ENCODE peak calls at places on chromosomes 13 and 19, in six cellular contexts. One of them, this sample, is unnamed.
A peak's percentile ranks its signal among the peaks of the same experiment; 100 is the strongest.

GRCh38 chr13:20609145-20609544 is 42.2 kb downstream of the IFT88 start:
- DNase-seq in heart right ventricle: no peak
- DNase-seq in retinal pigment epithelial cell: no peak
- DNase-seq in AG10803: peak; percentile 59
- DNase-seq in dorsolateral prefrontal cortex: no peak
- DNase-seq in right lobe of liver: no peak
- DNase-seq in this sample: no peak

GRCh38 chr19:23145617-23146415 is 29.0 kb downstream of the ZNF730 start:
- DNase-seq in dorsolateral prefrontal cortex: no peak
- DNase-seq in AG10803: no peak
- DNase-seq in retinal pigment epithelial cell: no peak
- DNase-seq in heart right ventricle: no peak
- DNase-seq in right lobe of liver: no peak
- DNase-seq in this sample: no peak

GRCh38 chr13:112143753-112144615 is 77.0 kb downstream of the SOX1 start:
- DNase-seq in right lobe of liver: no peak
- DNase-seq in retinal pigment epithelial cell: no peak
- DNase-seq in heart right ventricle: no peak
- DNase-seq in AG10803: no peak
- DNase-seq in dorsolateral prefrontal cortex: no peak
- DNase-seq in this sample: peak; percentile 5

GRCh38 chr13:101876951-101877350 is 424.5 kb downstream of the ITGBL1 start:
- DNase-seq in right lobe of liver: no peak
- DNase-seq in AG10803: no peak
- DNase-seq in retinal pigment epithelial cell: no peak
- DNase-seq in heart right ventricle: no peak
- DNase-seq in dorsolateral prefrontal cortex: no peak
- DNase-seq in this sample: no peak

GRCh38 chr13:48184260-48184659 is 48.7 kb upstream of the ITM2B start:
- DNase-seq in right lobe of liver: no peak
- DNase-seq in retinal pigment epithelial cell: no peak
- DNase-seq in AG10803: no peak
- DNase-seq in dorsolateral prefrontal cortex: peak; percentile 56
- DNase-seq in heart right ventricle: no peak
- DNase-seq in this sample: no peak

GRCh38 chr13:43077906-43078305 is 54.5 kb downstream of the DNAJC15 start:
- DNase-seq in right lobe of liver: no peak
- DNase-seq in retinal pigment epithelial cell: no peak
- DNase-seq in dorsolateral prefrontal cortex: no peak
- DNase-seq in AG10803: peak; percentile 40
- DNase-seq in heart right ventricle: no peak
- DNase-seq in this sample: no peak

GRCh38 chr13:70183041-70183440 is 74.8 kb upstream of the KLHL1 start:
- DNase-seq in heart right ventricle: no peak
- DNase-seq in dorsolateral prefrontal cortex: no peak
- DNase-seq in right lobe of liver: no peak
- DNase-seq in AG10803: no peak
- DNase-seq in retinal pigment epithelial cell: peak; percentile 53
- DNase-seq in this sample: peak; percentile 39

GRCh38 chr13:77372275-77372674 is 45.4 kb upstream of the MYCBP2 start:
- DNase-seq in retinal pigment epithelial cell: no peak
- DNase-seq in heart right ventricle: no peak
- DNase-seq in dorsolateral prefrontal cortex: no peak
- DNase-seq in AG10803: peak; percentile 72
- DNase-seq in right lobe of liver: no peak
- DNase-seq in this sample: no peak

GRCh38 chr19:5086725-5087439 is 118.0 kb downstream of the KDM4B start:
- DNase-seq in right lobe of liver: no peak
- DNase-seq in AG10803: no peak
- DNase-seq in retinal pigment epithelial cell: no peak
- DNase-seq in heart right ventricle: no peak
- DNase-seq in dorsolateral prefrontal cortex: peak; percentile 68
- DNase-seq in this sample: no peak

GRCh38 chr19:531009-531752 is 379 bp upstream of the CDC34 start:
- DNase-seq in dorsolateral prefrontal cortex: peak; percentile 59
- DNase-seq in heart right ventricle: peak; percentile 89
- DNase-seq in retinal pigment epithelial cell: no peak
- DNase-seq in AG10803: peak; percentile 71
- DNase-seq in right lobe of liver: peak; percentile 87
- DNase-seq in this sample: no peak

GRCh38 chr13:33494596-33495214 is 209.2 kb upstream of the STARD13 start:
- DNase-seq in heart right ventricle: no peak
- DNase-seq in retinal pigment epithelial cell: peak; percentile 83
- DNase-seq in dorsolateral prefrontal cortex: no peak
- DNase-seq in right lobe of liver: no peak
- DNase-seq in AG10803: peak; percentile 77
- DNase-seq in this sample: peak; percentile 83

GRCh38 chr19:31350033-31350692 is 927 bp upstream of the TSHZ3 start:
- DNase-seq in AG10803: peak; percentile 26
- DNase-seq in retinal pigment epithelial cell: no peak
- DNase-seq in right lobe of liver: peak; percentile 37
- DNase-seq in dorsolateral prefrontal cortex: no peak
- DNase-seq in heart right ventricle: peak; percentile 44
- DNase-seq in this sample: no peak

GRCh38 chr19:29766100-29766499 is 45.7 kb upstream of the CCNE1 start:
- DNase-seq in heart right ventricle: no peak
- DNase-seq in right lobe of liver: no peak
- DNase-seq in AG10803: no peak
- DNase-seq in dorsolateral prefrontal cortex: no peak
- DNase-seq in retinal pigment epithelial cell: no peak
- DNase-seq in this sample: no peak

GRCh38 chr13:110520431-110521295 is 40.9 kb downstream of the RAB20 start:
- DNase-seq in dorsolateral prefrontal cortex: peak; percentile 5
- DNase-seq in AG10803: peak; percentile 86
- DNase-seq in right lobe of liver: peak; percentile 87
- DNase-seq in heart right ventricle: peak; percentile 71
- DNase-seq in retinal pigment epithelial cell: no peak
- DNase-seq in this sample: no peak

GRCh38 chr19:3833578-3834348 is 35.1 kb downstream of the ZFR2 start:
- DNase-seq in right lobe of liver: no peak
- DNase-seq in heart right ventricle: no peak
- DNase-seq in dorsolateral prefrontal cortex: no peak
- DNase-seq in retinal pigment epithelial cell: no peak
- DNase-seq in AG10803: no peak
- DNase-seq in this sample: no peak

GRCh38 chr13:102354011-102354410 is 47.8 kb downstream of the FGF14 start:
- DNase-seq in right lobe of liver: no peak
- DNase-seq in AG10803: no peak
- DNase-seq in retinal pigment epithelial cell: no peak
- DNase-seq in dorsolateral prefrontal cortex: no peak
- DNase-seq in heart right ventricle: no peak
- DNase-seq in this sample: no peak

GRCh38 chr13:111047326-111047725 is 67.8 kb upstream of the ARHGEF7 start:
- DNase-seq in heart right ventricle: no peak
- DNase-seq in dorsolateral prefrontal cortex: no peak
- DNase-seq in retinal pigment epithelial cell: no peak
- DNase-seq in right lobe of liver: no peak
- DNase-seq in AG10803: no peak
- DNase-seq in this sample: no peak

GRCh38 chr13:40221460-40222201 is 444.8 kb downstream of the FOXO1 start:
- DNase-seq in AG10803: peak; percentile 37
- DNase-seq in right lobe of liver: no peak
- DNase-seq in retinal pigment epithelial cell: peak; percentile 34
- DNase-seq in dorsolateral prefrontal cortex: no peak
- DNase-seq in heart right ventricle: no peak
- DNase-seq in this sample: peak; percentile 83

GRCh38 chr19:13505761-13506549 is at the start of gene CACNA1A:
- DNase-seq in dorsolateral prefrontal cortex: no peak
- DNase-seq in right lobe of liver: peak; percentile 18
- DNase-seq in heart right ventricle: no peak
- DNase-seq in retinal pigment epithelial cell: no peak
- DNase-seq in AG10803: peak; percentile 45
- DNase-seq in this sample: no peak

GRCh38 chr19:47094557-47095517 is 18.7 kb downstream of the ZC3H4 start:
- DNase-seq in AG10803: no peak
- DNase-seq in right lobe of liver: no peak
- DNase-seq in heart right ventricle: no peak
- DNase-seq in dorsolateral prefrontal cortex: no peak
- DNase-seq in retinal pigment epithelial cell: no peak
- DNase-seq in this sample: no peak

GRCh38 chr19:11538232-11539036 is at the start of gene CNN1:
- DNase-seq in AG10803: peak; percentile 76
- DNase-seq in dorsolateral prefrontal cortex: no peak
- DNase-seq in retinal pigment epithelial cell: no peak
- DNase-seq in heart right ventricle: peak; percentile 52
- DNase-seq in right lobe of liver: no peak
- DNase-seq in this sample: no peak

GRCh38 chr19:18846862-18847515 is 15.2 kb downstream of the UPF1 start:
- DNase-seq in heart right ventricle: peak; percentile 83
- DNase-seq in AG10803: peak; percentile 88
- DNase-seq in right lobe of liver: peak; percentile 81
- DNase-seq in retinal pigment epithelial cell: no peak
- DNase-seq in dorsolateral prefrontal cortex: peak; percentile 91
- DNase-seq in this sample: peak; percentile 23

GRCh38 chr19:16927883-16928282 is 39.1 kb downstream of the F2RL3 start:
- DNase-seq in dorsolateral prefrontal cortex: no peak
- DNase-seq in retinal pigment epithelial cell: no peak
- DNase-seq in right lobe of liver: no peak
- DNase-seq in AG10803: no peak
- DNase-seq in heart right ventricle: no peak
- DNase-seq in this sample: no peak

DNA sequence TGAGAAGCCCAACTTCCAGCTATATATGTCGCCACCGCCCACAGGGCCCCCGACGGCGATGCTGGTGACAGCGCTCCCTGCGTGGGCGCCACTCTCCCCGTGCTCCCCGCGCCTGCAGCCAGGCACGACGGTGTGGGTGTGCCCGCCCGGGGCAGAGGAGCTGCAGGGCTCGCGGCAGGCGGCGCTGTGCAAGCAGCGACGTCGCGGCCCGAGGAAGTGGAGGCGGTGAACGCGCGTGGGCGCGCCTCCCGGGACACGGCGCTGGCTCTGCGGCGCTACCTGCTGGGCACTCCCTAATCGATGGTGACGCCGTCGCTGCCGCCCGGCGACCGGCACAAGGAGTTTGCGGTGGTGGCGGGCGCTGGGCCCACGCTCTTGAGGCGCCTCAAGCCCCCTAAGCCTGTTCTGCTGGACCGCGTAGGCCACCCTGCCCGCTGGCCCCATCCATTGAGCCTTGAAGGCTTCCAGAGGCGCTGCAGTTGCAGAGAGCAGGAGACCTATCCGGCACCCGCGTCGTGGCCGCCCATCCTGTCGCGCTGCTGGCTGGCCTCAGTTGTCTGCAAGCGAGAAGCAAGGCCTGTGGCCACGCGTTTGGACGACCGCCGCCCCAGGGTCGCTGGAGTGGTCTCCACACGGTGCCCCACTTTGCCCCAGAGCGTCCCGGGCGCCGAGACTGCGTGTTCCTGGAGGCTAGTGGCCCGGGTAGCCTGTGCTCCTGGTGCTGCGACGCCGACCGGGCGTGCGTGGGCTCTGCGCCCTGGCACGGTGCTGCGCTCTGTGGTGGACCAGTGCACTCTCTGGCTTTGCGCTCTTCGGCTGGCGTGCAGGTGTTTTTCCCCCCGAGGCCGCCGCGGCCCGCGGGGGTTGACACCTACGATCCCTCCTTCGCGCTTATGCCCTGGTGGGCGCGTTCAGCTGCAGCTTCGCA is 23.1 kb downstream of the LRFN3 start:
- DNase-seq in heart right ventricle: peak; percentile 49
- DNase-seq in AG10803: no peak
- DNase-seq in dorsolateral prefrontal cortex: peak; percentile 43
- DNase-seq in right lobe of liver: peak; percentile 59
- DNase-seq in retinal pigment epithelial cell: no peak
- DNase-seq in this sample: no peak
- H3K4me3 ChIP-seq in heart right ventricle: no peak overlapping the region
- H3K4me3 ChIP-seq in AG10803: no peak overlapping the region
- H3K4me3 ChIP-seq in dorsolateral prefrontal cortex: peak overlapping the region; percentile 17
- H3K4me3 ChIP-seq in right lobe of liver: no peak overlapping the region
- H3K4me3 ChIP-seq in retinal pigment epithelial cell: no peak overlapping the region
- H3K4me3 ChIP-seq in this sample: no peak overlapping the region

DNA sequence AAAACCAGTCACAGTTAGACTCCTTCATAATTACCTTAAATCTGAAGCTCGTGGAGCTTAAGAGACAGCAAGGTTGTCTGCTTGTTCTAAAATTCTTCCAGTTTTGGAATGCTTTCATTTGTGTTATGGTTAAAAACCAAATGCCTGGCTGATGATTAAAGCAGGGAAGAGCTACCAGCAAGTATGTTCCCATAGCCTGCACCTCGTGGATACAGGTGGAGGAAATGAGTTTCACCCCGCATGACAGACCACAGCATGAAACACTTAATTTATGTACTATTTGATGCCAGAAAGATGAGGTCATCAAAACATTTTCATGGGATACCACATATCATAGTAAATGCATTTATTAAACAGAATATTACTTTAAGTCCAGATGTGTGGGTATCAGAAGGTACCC is 416 bp upstream of the DOCK9 start:
- DNase-seq in right lobe of liver: no peak
- DNase-seq in dorsolateral prefrontal cortex: no peak
- DNase-seq in heart right ventricle: no peak
- DNase-seq in retinal pigment epithelial cell: peak; percentile 58
- DNase-seq in AG10803: peak; percentile 91
- DNase-seq in this sample: peak; percentile 90
- H3K4me3 ChIP-seq in right lobe of liver: peak overlapping the region; percentile 31
- H3K4me3 ChIP-seq in dorsolateral prefrontal cortex: peak overlapping the region; percentile 57
- H3K4me3 ChIP-seq in heart right ventricle: peak overlapping the region; percentile 52
- H3K4me3 ChIP-seq in retinal pigment epithelial cell: peak overlapping the region; percentile 41
- H3K4me3 ChIP-seq in AG10803: peak overlapping the region; percentile 60
- H3K4me3 ChIP-seq in this sample: peak overlapping the region; percentile 44

GRCh38 chr13:52879950-52880650 is 31.7 kb upstream of the PCDH8 start:
- DNase-seq in heart right ventricle: no peak
- DNase-seq in AG10803: no peak
- DNase-seq in right lobe of liver: no peak
- DNase-seq in retinal pigment epithelial cell: no peak
- DNase-seq in dorsolateral prefrontal cortex: no peak
- DNase-seq in this sample: no peak
- H3K4me3 ChIP-seq in heart right ventricle: no peak overlapping the region
- H3K4me3 ChIP-seq in AG10803: no peak overlapping the region
- H3K4me3 ChIP-seq in right lobe of liver: no peak overlapping the region
- H3K4me3 ChIP-seq in retinal pigment epithelial cell: no peak overlapping the region
- H3K4me3 ChIP-seq in dorsolateral prefrontal cortex: no peak overlapping the region
- H3K4me3 ChIP-seq in this sample: no peak overlapping the region

DNA sequence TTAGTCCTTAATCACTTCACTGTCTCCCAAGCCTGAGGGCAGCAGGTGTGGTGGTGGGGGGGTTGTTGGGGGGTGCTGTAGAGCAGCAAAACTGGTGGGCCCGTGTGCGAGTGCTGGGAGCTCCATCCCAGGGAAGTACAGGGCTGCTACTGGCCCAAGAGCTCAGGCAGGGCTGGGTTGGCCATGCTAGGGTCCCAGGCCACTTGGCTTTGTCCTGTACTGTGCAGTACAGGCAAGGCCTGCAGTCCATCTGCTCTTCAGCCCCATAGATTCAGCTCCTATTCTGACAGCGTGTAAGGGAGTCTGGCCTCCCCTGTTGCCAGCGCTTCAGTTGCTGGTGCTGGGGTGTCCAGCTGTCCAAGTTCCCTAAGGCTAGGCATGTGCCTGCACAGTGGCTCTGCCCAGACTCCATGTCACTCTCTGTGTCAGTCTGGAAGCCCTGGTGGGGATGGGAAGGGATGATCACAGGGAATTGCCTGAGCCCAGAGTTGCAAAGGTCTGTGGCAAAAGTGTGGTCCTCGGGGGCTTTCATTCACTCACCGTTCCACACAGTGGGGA is 1261.7 kb downstream of the EFNB2 start:
- DNase-seq in AG10803: no peak
- DNase-seq in heart right ventricle: no peak
- DNase-seq in retinal pigment epithelial cell: no peak
- DNase-seq in right lobe of liver: no peak
- DNase-seq in dorsolateral prefrontal cortex: no peak
- DNase-seq in this sample: no peak
- H3K4me3 ChIP-seq in AG10803: no peak overlapping the region
- H3K4me3 ChIP-seq in heart right ventricle: no peak overlapping the region
- H3K4me3 ChIP-seq in retinal pigment epithelial cell: no peak overlapping the region
- H3K4me3 ChIP-seq in right lobe of liver: no peak overlapping the region
- H3K4me3 ChIP-seq in dorsolateral prefrontal cortex: no peak overlapping the region
- H3K4me3 ChIP-seq in this sample: no peak overlapping the region